ENCODE peak calls at places on chromosomes 1 and 21, in nine cellular contexts. One of them, this sample, is unnamed. For H3K4me1, the result is how much of the 10 kb centered on the place peaks cover.

GRCh38 chr1:173444757-173445156 is 32.4 kb upstream of the PRDX6 start:
- DNase-seq in K562: no peak
- DNase-seq in prostate gland: no peak
- DNase-seq in spleen: no peak
- DNase-seq in HCT116: no peak
- DNase-seq in endothelial cell of umbilical vein: no peak
- DNase-seq in sigmoid colon: no peak
- DNase-seq in breast epithelium: no peak
- DNase-seq in Panc1: no peak
- DNase-seq in this sample: no peak

GRCh38 chr1:119327436-119328155 is 41.0 kb upstream of the HAO2 start:
- DNase-seq in Panc1: no peak
- DNase-seq in breast epithelium: no peak
- DNase-seq in sigmoid colon: peak
- DNase-seq in prostate gland: peak
- DNase-seq in K562: no peak
- DNase-seq in spleen: peak
- DNase-seq in HCT116: no peak
- DNase-seq in endothelial cell of umbilical vein: peak
- DNase-seq in this sample: no peak

GRCh38 chr1:151340870-151341754 is 5.9 kb downstream of the RFX5 start:
- DNase-seq in sigmoid colon: no peak
- DNase-seq in HCT116: peak
- DNase-seq in endothelial cell of umbilical vein: peak
- DNase-seq in breast epithelium: no peak
- DNase-seq in spleen: no peak
- DNase-seq in K562: peak
- DNase-seq in Panc1: peak
- DNase-seq in prostate gland: peak
- DNase-seq in this sample: no peak

GRCh38 chr1:64073705-64074104 is 129.7 kb upstream of the UBE2U start:
- DNase-seq in spleen: no peak
- DNase-seq in HCT116: no peak
- DNase-seq in endothelial cell of umbilical vein: no peak
- DNase-seq in Panc1: no peak
- DNase-seq in K562: no peak
- DNase-seq in sigmoid colon: no peak
- DNase-seq in breast epithelium: no peak
- DNase-seq in prostate gland: no peak
- DNase-seq in this sample: no peak

GRCh38 chr21:42461881-42462877 is 33.8 kb downstream of the RSPH1 start:
- DNase-seq in prostate gland: no peak
- DNase-seq in K562: no peak
- DNase-seq in breast epithelium: peak
- DNase-seq in spleen: no peak
- DNase-seq in endothelial cell of umbilical vein: no peak
- DNase-seq in sigmoid colon: no peak
- DNase-seq in Panc1: no peak
- DNase-seq in HCT116: no peak
- DNase-seq in this sample: no peak

GRCh38 chr1:32187850-32188249 is 8.4 kb downstream of the TXLNA start:
- DNase-seq in HCT116: no peak
- DNase-seq in K562: no peak
- DNase-seq in endothelial cell of umbilical vein: no peak
- DNase-seq in spleen: no peak
- DNase-seq in prostate gland: no peak
- DNase-seq in breast epithelium: no peak
- DNase-seq in sigmoid colon: no peak
- DNase-seq in Panc1: no peak
- DNase-seq in this sample: no peak

GRCh38 chr1:201105688-201106087 is 6.5 kb downstream of the CACNA1S start:
- DNase-seq in sigmoid colon: no peak
- DNase-seq in HCT116: no peak
- DNase-seq in K562: no peak
- DNase-seq in endothelial cell of umbilical vein: no peak
- DNase-seq in breast epithelium: no peak
- DNase-seq in spleen: no peak
- DNase-seq in Panc1: no peak
- DNase-seq in prostate gland: no peak
- DNase-seq in this sample: no peak

GRCh38 chr1:35269190-35269988 is 880 bp downstream of the ZMYM4 start:
- DNase-seq in prostate gland: no peak
- DNase-seq in HCT116: no peak
- DNase-seq in spleen: no peak
- DNase-seq in K562: no peak
- DNase-seq in breast epithelium: no peak
- DNase-seq in sigmoid colon: no peak
- DNase-seq in endothelial cell of umbilical vein: peak
- DNase-seq in Panc1: no peak
- DNase-seq in this sample: no peak

GRCh38 chr1:27496604-27497155 is 6.7 kb upstream of the WASF2 start:
- DNase-seq in sigmoid colon: peak
- DNase-seq in K562: no peak
- DNase-seq in prostate gland: no peak
- DNase-seq in Panc1: no peak
- DNase-seq in HCT116: no peak
- DNase-seq in endothelial cell of umbilical vein: no peak
- DNase-seq in breast epithelium: no peak
- DNase-seq in spleen: no peak
- DNase-seq in this sample: no peak

GRCh38 chr1:248239478-248239877 is 8.3 kb downstream of the OR2M4 start:
- DNase-seq in K562: no peak
- DNase-seq in HCT116: no peak
- DNase-seq in sigmoid colon: no peak
- DNase-seq in prostate gland: no peak
- DNase-seq in Panc1: no peak
- DNase-seq in breast epithelium: no peak
- DNase-seq in endothelial cell of umbilical vein: no peak
- DNase-seq in spleen: peak
- DNase-seq in this sample: no peak

GRCh38 chr1:243475966-243476365 is 220.1 kb downstream of the SDCCAG8 start:
- DNase-seq in breast epithelium: no peak
- DNase-seq in K562: peak
- DNase-seq in sigmoid colon: no peak
- DNase-seq in spleen: no peak
- DNase-seq in endothelial cell of umbilical vein: no peak
- DNase-seq in HCT116: no peak
- DNase-seq in Panc1: no peak
- DNase-seq in prostate gland: no peak
- DNase-seq in this sample: no peak

GRCh38 chr1:234148816-234149215 is 224.4 kb upstream of the COA6 start:
- DNase-seq in sigmoid colon: no peak
- DNase-seq in endothelial cell of umbilical vein: no peak
- DNase-seq in K562: no peak
- DNase-seq in HCT116: no peak
- DNase-seq in Panc1: no peak
- DNase-seq in prostate gland: no peak
- DNase-seq in breast epithelium: no peak
- DNase-seq in spleen: no peak
- DNase-seq in this sample: no peak

GRCh38 chr1:225445644-225446297 is 17.9 kb upstream of the LBR start:
- DNase-seq in K562: no peak
- DNase-seq in HCT116: no peak
- DNase-seq in sigmoid colon: peak
- DNase-seq in Panc1: no peak
- DNase-seq in endothelial cell of umbilical vein: peak
- DNase-seq in prostate gland: no peak
- DNase-seq in spleen: no peak
- DNase-seq in breast epithelium: no peak
- DNase-seq in this sample: no peak
- TF ChIP-seq POLR2AphosphoS5 in K562: no peak
- TF ChIP-seq POLR2AphosphoS5 in HCT116: no peak
- TF ChIP-seq POLR2AphosphoS5 in sigmoid colon: peak
- TF ChIP-seq POLR2AphosphoS5 in Panc1: no peak
- TF ChIP-seq POLR2AphosphoS5 in endothelial cell of umbilical vein: no peak
- TF ChIP-seq POLR2AphosphoS5 in prostate gland: peak
- TF ChIP-seq POLR2AphosphoS5 in spleen: no peak
- TF ChIP-seq POLR2AphosphoS5 in breast epithelium: peak
- TF ChIP-seq POLR2AphosphoS5 in this sample: no peak

DNA sequence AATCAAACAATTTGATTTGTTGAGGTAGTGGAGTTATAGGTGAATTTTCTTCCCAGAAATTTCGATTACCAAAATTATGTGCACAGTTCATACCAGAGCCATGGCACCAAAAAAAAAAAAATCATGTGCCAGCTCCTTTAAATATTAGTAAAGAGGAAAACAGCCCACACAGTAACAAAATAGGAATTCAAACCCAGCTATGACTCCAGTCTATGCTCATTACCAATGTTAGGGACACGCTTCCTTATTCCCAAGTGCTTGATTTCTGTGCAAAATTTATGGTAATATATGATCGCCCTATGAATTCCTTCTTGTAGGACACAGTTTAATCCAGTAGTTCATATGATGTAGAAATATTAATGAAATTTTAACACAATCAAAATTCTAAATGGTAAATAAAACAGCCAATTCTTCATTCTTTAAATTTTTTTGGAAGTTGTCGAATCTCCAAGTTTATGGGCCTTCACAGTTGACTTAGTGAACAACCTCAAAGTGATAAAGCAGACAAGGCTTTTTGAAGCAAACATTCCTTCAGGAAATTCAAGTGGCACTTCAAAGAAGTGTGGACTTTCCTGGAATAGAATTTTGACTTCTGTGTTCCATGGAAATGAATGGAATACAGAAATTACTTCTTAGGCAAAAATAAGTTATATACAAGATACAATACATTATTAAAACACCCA is 1.9 kb downstream of the TOR1AIP2 start:
- DNase-seq in HCT116: no peak
- DNase-seq in sigmoid colon: no peak
- DNase-seq in spleen: no peak
- DNase-seq in prostate gland: no peak
- DNase-seq in Panc1: no peak
- DNase-seq in K562: no peak
- DNase-seq in endothelial cell of umbilical vein: no peak
- DNase-seq in breast epithelium: no peak
- DNase-seq in this sample: no peak
- H3K4me1 ChIP-seq in HCT116: under half
- H3K4me1 ChIP-seq in sigmoid colon: half or more
- H3K4me1 ChIP-seq in spleen: half or more
- H3K4me1 ChIP-seq in prostate gland: under half
- H3K4me1 ChIP-seq in Panc1: under half
- H3K4me1 ChIP-seq in K562: under half
- H3K4me1 ChIP-seq in endothelial cell of umbilical vein: under half
- H3K4me1 ChIP-seq in breast epithelium: under half
- H3K4me1 ChIP-seq in this sample: half or more

DNA sequence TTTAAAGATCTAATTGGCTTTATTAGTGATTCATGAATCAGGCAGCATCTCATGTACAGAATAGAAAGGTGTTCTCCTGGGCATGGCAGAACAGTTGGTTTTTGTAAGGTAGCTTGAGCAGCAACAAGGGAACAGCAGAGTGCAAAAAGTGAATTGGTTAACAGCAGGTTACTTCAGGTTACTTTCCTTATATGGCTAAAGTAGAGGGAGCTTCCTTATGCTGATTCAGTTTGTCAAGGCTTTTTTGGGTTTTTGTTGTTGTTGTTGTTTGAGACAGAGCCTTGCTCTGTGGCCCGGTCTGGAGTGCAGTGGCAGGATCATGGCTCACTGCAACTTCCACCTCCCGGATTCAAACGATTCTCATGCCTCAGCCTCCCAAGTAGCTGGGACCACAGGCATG is 132.8 kb downstream of the CDC7 start:
- DNase-seq in sigmoid colon: no peak
- DNase-seq in spleen: no peak
- DNase-seq in endothelial cell of umbilical vein: no peak
- DNase-seq in Panc1: no peak
- DNase-seq in HCT116: no peak
- DNase-seq in breast epithelium: no peak
- DNase-seq in K562: no peak
- DNase-seq in prostate gland: no peak
- DNase-seq in this sample: no peak
- TF ChIP-seq POLR2AphosphoS5 in sigmoid colon: no peak
- TF ChIP-seq POLR2AphosphoS5 in spleen: no peak
- TF ChIP-seq POLR2AphosphoS5 in endothelial cell of umbilical vein: no peak
- TF ChIP-seq POLR2AphosphoS5 in Panc1: no peak
- TF ChIP-seq POLR2AphosphoS5 in HCT116: no peak
- TF ChIP-seq POLR2AphosphoS5 in breast epithelium: no peak
- TF ChIP-seq POLR2AphosphoS5 in K562: no peak
- TF ChIP-seq POLR2AphosphoS5 in prostate gland: no peak
- TF ChIP-seq POLR2AphosphoS5 in this sample: no peak

DNA sequence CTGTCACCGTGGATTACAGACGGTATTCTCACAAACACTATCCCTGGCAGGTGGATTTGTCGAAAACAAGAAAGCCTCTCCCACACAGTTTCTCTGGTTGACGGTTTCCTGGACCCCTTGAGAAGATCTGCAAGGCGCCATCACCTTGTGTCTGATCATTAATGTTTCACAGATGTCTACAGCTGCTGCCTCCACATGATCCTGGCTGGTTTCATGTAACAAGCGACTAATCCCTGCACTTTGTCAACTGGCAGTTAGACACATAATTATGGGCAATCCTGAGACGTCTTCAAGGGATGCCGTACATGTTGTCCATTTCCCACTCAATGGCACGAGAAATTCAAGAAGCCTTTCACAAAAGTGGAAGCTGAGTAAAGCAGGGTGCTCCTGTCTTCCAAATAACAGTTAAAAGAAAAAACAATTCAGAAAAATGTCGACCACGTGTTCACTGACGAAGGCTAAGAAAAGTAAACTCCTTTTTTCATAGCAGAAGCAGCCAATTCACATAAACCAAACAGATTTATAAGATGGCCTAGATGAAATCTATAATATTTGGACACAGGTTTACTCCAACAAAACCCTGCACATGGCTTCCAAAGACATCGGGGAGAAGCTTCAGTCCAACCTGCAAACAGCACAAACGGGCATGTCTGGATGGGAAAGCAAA is 52.3 kb downstream of the CAPZB start:
- DNase-seq in HCT116: no peak
- DNase-seq in prostate gland: no peak
- DNase-seq in K562: no peak
- DNase-seq in spleen: no peak
- DNase-seq in Panc1: no peak
- DNase-seq in endothelial cell of umbilical vein: no peak
- DNase-seq in breast epithelium: no peak
- DNase-seq in sigmoid colon: peak
- DNase-seq in this sample: no peak
- H3K4me1 ChIP-seq in HCT116: under half
- H3K4me1 ChIP-seq in prostate gland: half or more
- H3K4me1 ChIP-seq in K562: under half
- H3K4me1 ChIP-seq in spleen: half or more
- H3K4me1 ChIP-seq in Panc1: half or more
- H3K4me1 ChIP-seq in endothelial cell of umbilical vein: under half
- H3K4me1 ChIP-seq in breast epithelium: half or more
- H3K4me1 ChIP-seq in sigmoid colon: half or more
- H3K4me1 ChIP-seq in this sample: half or more

This sample was measured in vagina.